ENCODE peak calls at places on chromosomes 3 and 15, in five cellular contexts. One of them, this sample, is unnamed.

GRCh38 chr3:56302417-56302816 is 165.8 kb downstream of the ERC2 start:
- DNase-seq in A549: no peak
- DNase-seq in transverse colon: no peak
- DNase-seq in SK-N-SH: no peak
- DNase-seq in GM12878: no peak
- DNase-seq in this sample: no peak

GRCh38 chr3:69390771-69391170 is 4.9 kb upstream of the FRMD4B start:
- DNase-seq in SK-N-SH: no peak
- DNase-seq in A549: no peak
- DNase-seq in GM12878: no peak
- DNase-seq in transverse colon: no peak
- DNase-seq in this sample: no peak

GRCh38 chr15:62719316-62719715 is 323.2 kb upstream of the TPM1 start:
- DNase-seq in GM12878: no peak
- DNase-seq in transverse colon: no peak
- DNase-seq in A549: no peak
- DNase-seq in SK-N-SH: no peak
- DNase-seq in this sample: no peak

GRCh38 chr3:159499031-159499793 is 489.4 kb upstream of the IL12A start:
- DNase-seq in SK-N-SH: no peak
- DNase-seq in GM12878: no peak
- DNase-seq in A549: no peak
- DNase-seq in transverse colon: no peak
- DNase-seq in this sample: no peak

GRCh38 chr15:62909257-62909656 is 133.3 kb upstream of the TPM1 start:
- DNase-seq in SK-N-SH: no peak
- DNase-seq in GM12878: no peak
- DNase-seq in A549: no peak
- DNase-seq in transverse colon: no peak
- DNase-seq in this sample: no peak

GRCh38 chr3:177463863-177464262 is 266.6 kb upstream of the TBL1XR1 start:
- DNase-seq in transverse colon: no peak
- DNase-seq in GM12878: no peak
- DNase-seq in A549: no peak
- DNase-seq in SK-N-SH: no peak
- DNase-seq in this sample: no peak

GRCh38 chr3:72728329-72728889 is 119.8 kb downstream of the SHQ1 start:
- DNase-seq in SK-N-SH: no peak
- DNase-seq in GM12878: no peak
- DNase-seq in transverse colon: no peak
- DNase-seq in A549: no peak
- DNase-seq in this sample: no peak

GRCh38 chr15:20357139-20358065 is 184.2 kb downstream of the GOLGA6L6 start:
- DNase-seq in transverse colon: no peak
- DNase-seq in GM12878: no peak
- DNase-seq in A549: peak; percentile 24
- DNase-seq in SK-N-SH: no peak
- DNase-seq in this sample: no peak

GRCh38 chr15:31607656-31608055 is 281.0 kb downstream of the KLF13 start:
- DNase-seq in SK-N-SH: no peak
- DNase-seq in transverse colon: no peak
- DNase-seq in A549: no peak
- DNase-seq in GM12878: no peak
- DNase-seq in this sample: no peak

GRCh38 chr3:159764211-159765024 is 224.2 kb upstream of the IL12A start:
- DNase-seq in SK-N-SH: peak; percentile 83
- DNase-seq in transverse colon: peak; percentile 53
- DNase-seq in GM12878: no peak
- DNase-seq in A549: peak; percentile 78
- DNase-seq in this sample: peak; percentile 32

GRCh38 chr15:41486286-41486685 is 7.4 kb upstream of the ITPKA start:
- DNase-seq in SK-N-SH: peak; percentile 28
- DNase-seq in A549: no peak
- DNase-seq in GM12878: no peak
- DNase-seq in transverse colon: no peak
- DNase-seq in this sample: no peak

GRCh38 chr15:77591960-77592613 is 40.6 kb downstream of the LINGO1 start:
- DNase-seq in SK-N-SH: no peak
- DNase-seq in A549: no peak
- DNase-seq in transverse colon: no peak
- DNase-seq in GM12878: no peak
- DNase-seq in this sample: no peak

GRCh38 chr15:76929011-76929760 is 2.4 kb upstream of the RCN2 start:
- DNase-seq in A549: no peak
- DNase-seq in transverse colon: no peak
- DNase-seq in SK-N-SH: no peak
- DNase-seq in GM12878: no peak
- DNase-seq in this sample: no peak

GRCh38 chr3:156321934-156322333 is 201.6 kb downstream of the KCNAB1 start:
- DNase-seq in GM12878: no peak
- DNase-seq in SK-N-SH: no peak
- DNase-seq in A549: no peak
- DNase-seq in transverse colon: no peak
- DNase-seq in this sample: no peak

GRCh38 chr3:170760174-170760526 is 109.8 kb downstream of the RPL22L1 start:
- DNase-seq in GM12878: no peak
- DNase-seq in transverse colon: no peak
- DNase-seq in A549: no peak
- DNase-seq in SK-N-SH: no peak
- DNase-seq in this sample: no peak

GRCh38 chr15:55587321-55588069 is 650 bp downstream of the PYGO1 start:
- DNase-seq in A549: peak; percentile 59
- DNase-seq in GM12878: no peak
- DNase-seq in transverse colon: peak; percentile 7
- DNase-seq in SK-N-SH: peak; percentile 83
- DNase-seq in this sample: no peak

GRCh38 chr3:127358641-127359040 is 70.8 kb upstream of the PRR20G start:
- DNase-seq in GM12878: no peak
- DNase-seq in transverse colon: no peak
- DNase-seq in SK-N-SH: no peak
- DNase-seq in A549: no peak
- DNase-seq in this sample: no peak

GRCh38 chr15:89421219-89421618 is 75.2 kb downstream of the RHCG start:
- DNase-seq in SK-N-SH: no peak
- DNase-seq in A549: no peak
- DNase-seq in transverse colon: no peak
- DNase-seq in GM12878: no peak
- DNase-seq in this sample: no peak

GRCh38 chr3:73624363-73625123 is at the start of gene PDZRN3:
- DNase-seq in transverse colon: peak; percentile 65
- DNase-seq in A549: no peak
- DNase-seq in GM12878: no peak
- DNase-seq in SK-N-SH: peak; percentile 82
- DNase-seq in this sample: peak; percentile 85

GRCh38 chr3:65483475-65483874 is 555.2 kb downstream of the MAGI1 start:
- DNase-seq in SK-N-SH: no peak
- DNase-seq in A549: no peak
- DNase-seq in GM12878: no peak
- DNase-seq in transverse colon: peak; percentile 50
- DNase-seq in this sample: peak; percentile 24

GRCh38 chr15:26790118-26790517 is 17.3 kb upstream of the GABRB3 start:
- DNase-seq in A549: peak; percentile 5
- DNase-seq in transverse colon: no peak
- DNase-seq in GM12878: no peak
- DNase-seq in SK-N-SH: no peak
- DNase-seq in this sample: no peak

DNA sequence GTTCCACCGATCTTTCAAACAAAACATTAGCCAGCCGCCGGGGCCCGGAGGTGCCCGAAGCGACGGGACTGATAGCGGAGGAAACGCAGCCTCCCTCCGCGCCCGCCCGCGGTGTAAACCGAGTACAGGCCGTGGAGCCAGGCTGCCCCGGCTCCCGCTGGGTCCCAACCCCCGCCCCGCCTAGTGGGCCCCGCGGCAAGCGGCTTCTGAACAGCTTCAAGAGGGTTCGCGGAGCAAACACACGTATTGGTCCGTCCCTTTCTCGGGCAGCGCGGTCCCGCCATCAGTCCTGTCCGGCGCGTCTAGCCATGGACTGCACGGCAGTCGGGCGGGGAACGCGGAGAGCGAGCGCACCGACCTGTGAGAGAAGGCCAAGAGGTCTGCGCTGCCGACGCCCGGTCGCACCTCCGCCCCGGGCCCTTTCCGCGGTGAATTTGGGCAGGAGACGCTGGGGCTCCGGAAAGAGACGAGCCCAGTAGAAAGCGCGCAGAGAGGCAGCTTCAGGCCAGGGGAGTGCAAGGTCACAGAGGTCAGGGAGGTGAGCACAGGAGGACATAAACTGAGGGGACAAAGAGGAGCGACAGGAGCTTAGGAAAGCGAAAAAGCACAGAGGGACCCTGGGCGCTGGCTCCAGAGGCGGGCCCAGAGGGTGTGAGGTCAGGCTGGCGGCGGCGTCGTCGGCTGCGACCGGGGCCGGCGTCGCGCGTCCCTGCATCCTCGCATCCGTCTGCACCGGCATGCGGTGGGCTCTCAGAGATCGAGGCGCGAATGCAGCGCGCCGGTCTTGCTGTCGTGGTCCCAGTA is 1.9 kb downstream of the FOXL2 start:
- DNase-seq in GM12878: no peak
- DNase-seq in transverse colon: peak; percentile 18
- DNase-seq in SK-N-SH: peak; percentile 71
- DNase-seq in A549: no peak
- DNase-seq in this sample: peak; percentile 53
- H3K4me3 ChIP-seq in GM12878: no peak overlapping the region
- H3K4me3 ChIP-seq in transverse colon: peak overlapping the region; percentile 2
- H3K4me3 ChIP-seq in SK-N-SH: no peak overlapping the region
- H3K4me3 ChIP-seq in A549: peak overlapping the region; percentile 63
- H3K4me3 ChIP-seq in this sample: peak overlapping the region; percentile 75

DNA sequence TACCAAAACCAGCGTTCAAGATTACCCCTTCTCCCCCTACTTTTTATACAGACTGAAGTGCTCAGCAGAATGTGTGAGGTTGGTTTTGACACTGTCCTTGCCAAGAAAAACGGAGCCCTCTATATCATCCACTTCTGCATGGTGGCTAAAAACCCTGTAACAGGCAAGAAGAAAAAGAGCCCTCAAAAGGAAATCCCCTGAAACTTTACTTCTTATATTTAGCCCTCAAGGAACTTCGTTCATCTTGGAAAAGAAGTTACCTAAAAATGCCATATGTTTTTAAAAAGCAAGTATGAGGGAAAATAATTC is 473.6 kb downstream of the FOXP1 start:
- DNase-seq in GM12878: no peak
- DNase-seq in transverse colon: no peak
- DNase-seq in A549: no peak
- DNase-seq in SK-N-SH: no peak
- DNase-seq in this sample: no peak
- TF ChIP-seq EP300 in GM12878: no peak
- TF ChIP-seq EP300 in transverse colon: no peak
- TF ChIP-seq EP300 in A549: no peak
- TF ChIP-seq EP300 in SK-N-SH: no peak
- TF ChIP-seq EP300 in this sample: no peak

GRCh38 chr3:12896206-12896697 is 54.9 kb upstream of the RPL32 start:
- DNase-seq in transverse colon: no peak
- DNase-seq in SK-N-SH: no peak
- DNase-seq in GM12878: no peak
- DNase-seq in A549: no peak
- DNase-seq in this sample: no peak

GRCh38 chr3:12900885-12901411 is 59.6 kb upstream of the RPL32 start:
- DNase-seq in transverse colon: no peak
- DNase-seq in A549: no peak
- DNase-seq in SK-N-SH: no peak
- DNase-seq in GM12878: no peak
- DNase-seq in this sample: no peak

GRCh38 chr3:12897537-12898289 is 56.3 kb upstream of the RPL32 start:
- DNase-seq in GM12878: no peak
- DNase-seq in A549: no peak
- DNase-seq in SK-N-SH: no peak
- DNase-seq in transverse colon: no peak
- DNase-seq in this sample: no peak

GRCh38 chr3:12898980-12899755 is 57.8 kb upstream of the RPL32 start:
- DNase-seq in A549: no peak
- DNase-seq in transverse colon: no peak
- DNase-seq in GM12878: no peak
- DNase-seq in SK-N-SH: no peak
- DNase-seq in this sample: no peak

DNA sequence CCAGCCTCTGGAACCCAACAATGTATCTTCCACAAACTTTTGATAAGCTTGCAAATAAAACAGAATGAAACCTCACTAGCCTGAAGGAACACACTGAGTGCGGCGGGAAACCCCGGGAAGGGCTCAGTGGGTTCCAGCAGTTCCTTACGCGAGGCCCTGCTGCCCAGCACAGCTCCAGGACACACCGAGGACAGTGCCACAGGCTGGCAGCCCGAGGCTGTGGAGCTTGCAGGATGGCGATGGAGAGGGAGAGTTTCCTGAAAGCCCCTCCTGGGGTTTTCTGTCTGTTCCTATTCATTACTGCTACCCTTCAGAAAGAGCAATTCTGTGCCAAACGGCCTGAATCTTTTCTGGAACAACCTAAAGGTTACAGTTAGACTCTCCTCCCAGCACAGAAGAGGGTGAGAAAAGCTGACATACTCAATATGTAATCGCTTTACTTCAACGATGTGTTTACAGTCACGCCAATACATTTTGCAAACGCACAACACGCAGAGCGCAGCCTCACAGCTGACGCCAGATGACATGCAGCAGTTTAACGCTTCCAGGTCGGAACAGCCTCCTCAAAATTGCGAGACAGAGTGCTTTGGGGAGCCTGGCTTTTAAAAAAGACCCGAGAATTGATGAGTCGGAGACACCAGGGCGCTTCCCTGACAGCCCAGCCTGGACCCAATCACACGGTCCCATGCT is 57.1 kb upstream of the RPL32 start:
- DNase-seq in A549: no peak
- DNase-seq in transverse colon: no peak
- DNase-seq in SK-N-SH: no peak
- DNase-seq in GM12878: no peak
- DNase-seq in this sample: no peak
- H3K4me3 ChIP-seq in A549: no peak overlapping the region
- H3K4me3 ChIP-seq in transverse colon: no peak overlapping the region
- H3K4me3 ChIP-seq in SK-N-SH: no peak overlapping the region
- H3K4me3 ChIP-seq in GM12878: no peak overlapping the region
- H3K4me3 ChIP-seq in this sample: no peak overlapping the region

DNA sequence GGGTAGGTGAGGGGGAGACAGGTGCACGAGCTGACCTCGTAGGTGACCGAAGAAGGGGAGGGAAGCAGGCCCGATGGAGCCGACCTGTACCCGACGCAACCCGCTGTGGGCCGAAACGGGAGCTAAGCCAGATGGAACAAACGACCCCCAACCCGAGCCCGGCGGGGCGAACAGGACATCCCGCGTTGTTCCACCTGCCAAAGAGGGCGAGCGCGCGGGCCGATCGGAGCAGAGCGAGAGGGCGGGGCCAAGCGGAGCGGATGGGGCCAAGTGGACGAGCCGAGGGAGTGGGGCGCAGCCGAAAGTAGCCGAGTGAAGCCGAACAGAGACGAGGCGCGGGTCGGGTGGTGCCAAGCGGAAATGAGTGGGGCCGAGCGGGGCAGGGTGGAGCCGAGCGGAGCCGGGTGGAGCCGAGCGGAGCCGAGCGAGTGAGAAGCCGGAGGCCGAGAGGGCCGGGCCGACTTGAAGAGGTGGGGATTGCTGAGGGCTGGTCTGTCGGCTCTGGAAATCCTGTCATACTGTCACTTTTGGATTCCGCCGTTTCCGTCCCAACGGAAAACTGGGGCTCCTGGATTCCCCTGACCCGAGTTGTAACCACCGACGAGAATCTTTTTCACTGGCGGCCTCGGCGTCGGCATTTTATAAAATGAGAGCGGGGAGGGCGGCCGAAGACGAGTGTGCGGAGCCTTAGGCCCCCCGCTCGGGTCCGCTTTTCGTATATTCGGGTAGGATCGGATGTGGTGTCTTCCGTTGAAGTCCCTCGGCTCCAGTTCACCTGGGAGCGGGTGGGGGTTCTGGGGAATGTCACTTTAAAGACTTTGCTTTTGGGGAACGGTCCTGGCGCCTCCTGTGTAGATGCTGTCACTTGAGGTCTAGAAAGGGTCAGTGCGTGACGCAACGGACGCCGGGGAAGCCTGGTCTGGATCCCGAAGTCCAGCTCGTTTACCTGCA is 15.6 kb upstream of the WNT7A start:
- DNase-seq in GM12878: peak; percentile 47
- DNase-seq in SK-N-SH: peak; percentile 98
- DNase-seq in transverse colon: peak; percentile 96
- DNase-seq in A549: peak; percentile 82
- DNase-seq in this sample: peak; percentile 97
- TF ChIP-seq EP300 in GM12878: no peak
- TF ChIP-seq EP300 in SK-N-SH: no peak
- TF ChIP-seq EP300 in transverse colon: no peak
- TF ChIP-seq EP300 in A549: no peak
- TF ChIP-seq EP300 in this sample: no peak

This sample was measured in ovary.